ENCODE peak calls at places on chromosomes 1 and 21, in four cellular contexts. L is HCT116, R is K562, P is HepG2. V is an unnamed sample.

GRCh38 chr1:151944859-151945575 is 35.7 kb upstream of the THEM4 start:
- DNase-seq in L (no peak), R (no peak), P (no peak), V (no peak)

GRCh38 chr1:156428772-156429288 is 59.8 kb downstream of the RHBG start:
- DNase-seq in L (no peak), R (no peak), P (no peak), V (no peak)

GRCh38 chr1:201614262-201615015 is 75.5 kb downstream of the NAV1 start:
- DNase-seq in L (no peak), R (peak; percentile 77), P (no peak), V (no peak)

GRCh38 chr1:202214089-202214843 is 20.7 kb downstream of the LGR6 start:
- DNase-seq in L (no peak), R (no peak), P (no peak), V (no peak)

GRCh38 chr1:11847667-11848445 is at the start of gene NPPA:
- DNase-seq in L (no peak), R (no peak), P (no peak), V (no peak)

GRCh38 chr1:23958810-23959460 is 693 bp upstream of the PNRC2 start:
- DNase-seq in L (peak; percentile 86), R (peak; percentile 91), P (peak; percentile 92), V (no peak)

GRCh38 chr1:44040856-44041255 is 9.6 kb upstream of the SLC6A9 start:
- DNase-seq in L (no peak), R (no peak), P (no peak), V (no peak)

GRCh38 chr1:236204043-236204442 is 61.7 kb downstream of the GPR137B start:
- DNase-seq in L (no peak), R (no peak), P (no peak), V (no peak)

GRCh38 chr1:67840449-67840848 is 7.2 kb upstream of the GNG12 start:
- DNase-seq in L (no peak), R (no peak), P (no peak), V (no peak)

GRCh38 chr21:46182548-46183336 is 1.5 kb downstream of the SPATC1L start:
- DNase-seq in L (no peak), R (peak; percentile 83), P (no peak), V (no peak)

GRCh38 chr1:186662752-186663151 is 17.5 kb downstream of the PTGS2 start:
- DNase-seq in L (no peak), R (no peak), P (no peak), V (no peak)

GRCh38 chr1:65412256-65412983 is 8.0 kb upstream of the LEPR start:
- DNase-seq in L (no peak), R (peak; percentile 57), P (no peak), V (no peak)

GRCh38 chr1:65431111-65431705 is 10.7 kb downstream of the LEPR start:
- DNase-seq in L (no peak), R (peak; percentile 31), P (peak; percentile 43), V (no peak)

GRCh38 chr1:35893051-35893879 is 10.3 kb downstream of the AGO1 start:
- DNase-seq in L (no peak), R (no peak), P (no peak), V (no peak)

GRCh38 chr1:221187174-221187573 is 307.9 kb downstream of the HLX start:
- DNase-seq in L (no peak), R (no peak), P (no peak), V (no peak)

GRCh38 chr1:39680751-39681150 is 8.8 kb upstream of the NT5C1A start:
- DNase-seq in L (no peak), R (no peak), P (no peak), V (no peak)

GRCh38 chr1:94389298-94389697 is 28.9 kb upstream of the ABCD3 start:
- DNase-seq in L (no peak), R (no peak), P (no peak), V (no peak)

GRCh38 chr1:90394247-90394646 is 322.9 kb downstream of the BARHL2 start:
- DNase-seq in L (no peak), R (no peak), P (no peak), V (no peak)

GRCh38 chr1:47582891-47583608 is 145.2 kb downstream of the FOXD2 start:
- DNase-seq in L (no peak), R (no peak), P (no peak), V (no peak)

GRCh38 chr1:174398246-174398645 is 49.5 kb upstream of the GPR52 start:
- DNase-seq in L (no peak), R (no peak), P (no peak), V (no peak)

GRCh38 chr1:43171876-43172531 is at the start of the genes CFAP57 and EBNA1BP2:
- DNase-seq in L (peak; percentile 92), R (peak; percentile 90), P (peak; percentile 93), V (peak; percentile 92)

GRCh38 chr1:180026556-180026955 is 71.9 kb downstream of the CEP350 start:
- DNase-seq in L (no peak), R (no peak), P (no peak), V (no peak)

GRCh38 chr1:15944308-15945010 is 31.4 kb downstream of the ZBTB17 start:
- DNase-seq in L (no peak), R (no peak), P (no peak), V (no peak)

GRCh38 chr1:213163278-213163711 is 112.3 kb downstream of the RPS6KC1 start:
- DNase-seq in L (no peak), R (no peak), P (no peak), V (no peak)

GRCh38 chr1:101918277-101918676 is 78.4 kb downstream of the OLFM3 start:
- DNase-seq in L (no peak), R (no peak), P (no peak), V (no peak)

GRCh38 chr1:71236503-71236902 is 155.7 kb upstream of the ZRANB2 start:
- DNase-seq in L (no peak), R (no peak), P (no peak), V (no peak)

GRCh38 chr1:217115404-217116380 is 392.5 kb upstream of the ESRRG start:
- DNase-seq in L (no peak), R (no peak), P (no peak), V (no peak)
- TF ChIP-seq TCF7L2 in L (no peak), R (no peak), P (no peak), V (no peak)

GRCh38 chr1:30986755-30987154 is 78.2 kb upstream of the SDC3 start:
- DNase-seq in L (no peak), R (no peak), P (no peak), V (no peak)
- H3K4me1 ChIP-seq in L (no peaks in the 10 kb centered on the region), R (peaks cover 4% of the 10 kb centered on the region), P (peaks cover 30% of the 10 kb centered on the region), V (no peaks in the 10 kb centered on the region)

GRCh38 chr1:206956313-206956597 is 10.0 kb upstream of the PIGR start:
- DNase-seq in L (no peak), R (no peak), P (no peak), V (no peak)
- H3K4me3 ChIP-seq in L (no peak overlapping the region), R (no peak overlapping the region), P (no peak overlapping the region), V (no peak overlapping the region)

GRCh38 chr1:178271471-178271870 is 177.6 kb downstream of the RASAL2 start:
- DNase-seq in L (no peak), R (no peak), P (no peak), V (no peak)

GRCh38 chr1:178278135-178278534 is 184.2 kb downstream of the RASAL2 start:
- DNase-seq in L (no peak), R (no peak), P (no peak), V (no peak)

GRCh38 chr1:178275083-178275482 is 181.2 kb downstream of the RASAL2 start:
- DNase-seq in L (no peak), R (no peak), P (no peak), V (no peak)

GRCh38 chr1:178275553-178275952 is 181.6 kb downstream of the RASAL2 start:
- DNase-seq in L (no peak), R (no peak), P (no peak), V (no peak)

DNA sequence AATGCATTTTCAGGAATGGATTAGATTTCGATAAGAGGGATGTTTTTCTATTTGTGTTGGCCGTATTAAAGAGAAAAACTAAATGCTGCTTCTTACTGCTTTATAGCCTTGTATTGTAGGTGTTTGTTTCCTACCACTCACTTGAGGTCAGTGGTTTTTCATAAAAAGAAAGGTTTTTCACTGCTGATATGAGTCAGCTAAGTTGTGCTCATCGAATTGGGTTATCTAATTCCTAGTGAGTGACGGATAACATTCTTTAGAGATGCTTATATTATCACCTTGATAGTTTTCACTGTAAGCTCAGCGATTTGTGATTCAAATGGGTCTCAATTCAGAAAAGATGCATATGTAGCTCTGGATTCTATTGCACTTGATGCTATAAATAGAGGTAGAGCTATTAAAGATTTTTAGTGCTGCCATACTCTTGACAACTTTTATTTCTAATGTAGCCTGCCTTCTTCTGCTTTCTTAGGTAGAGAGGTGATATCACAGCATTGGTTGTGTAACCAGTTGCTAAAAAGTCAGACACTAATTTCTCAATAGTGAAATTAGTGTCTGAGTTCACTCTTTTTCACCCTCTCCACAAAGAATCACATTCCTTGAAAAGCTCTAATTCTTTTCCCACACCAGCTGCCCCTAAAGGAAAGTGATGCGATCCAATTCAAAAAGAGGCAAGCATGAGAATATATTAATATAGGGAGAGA is 180.0 kb downstream of the RASAL2 start:
- DNase-seq in L (no peak), R (no peak), P (no peak), V (no peak)
- TF ChIP-seq TCF7L2 in L (no peak), R (no peak), P (no peak), V (no peak)